ENCODE peak calls at places on chromosomes 6 and 20, in five cellular contexts. F, P, T, M and C are unnamed samples.

GRCh38 chr6:152566040-152566875 is 70.9 kb downstream of the SYNE1 start:
- DNase-seq in P (no peak), T (no peak), F (no peak), M (no peak), C (no peak)

GRCh38 chr6:44805239-44805849 is 417.8 kb downstream of the CDC5L start:
- DNase-seq in F (no peak), M (no peak), P (no peak), T (no peak), C (peak)

GRCh38 chr20:43457640-43458421 is at the start of gene SRSF6:
- DNase-seq in M (peak), T (peak), F (peak), P (peak), C (peak)

GRCh38 chr20:2652724-2653510 is 485 bp downstream of the NOP56 start:
- DNase-seq in T (peak), F (no peak), M (no peak), P (no peak), C (no peak)

GRCh38 chr6:31737315-31738047 is 1.2 kb upstream of the CLIC1 start:
- DNase-seq in P (no peak), F (peak), T (no peak), M (no peak), C (no peak)

GRCh38 chr6:161300823-161301222 is 27.0 kb upstream of the AGPAT4 start:
- DNase-seq in P (no peak), M (no peak), T (no peak), F (no peak), C (no peak)

GRCh38 chr6:113018351-113019151 is 671.4 kb downstream of the RFPL4B start:
- DNase-seq in M (peak), P (no peak), F (no peak), T (no peak), C (peak)

GRCh38 chr6:111800821-111801220 is 72.4 kb downstream of the FYN start:
- DNase-seq in T (no peak), P (no peak), M (no peak), F (no peak), C (peak)

GRCh38 chr6:31578461-31579118 is 3.2 kb downstream of the TNF start:
- DNase-seq in T (no peak), M (no peak), P (no peak), F (no peak), C (no peak)

GRCh38 chr20:41650221-41650948 is 32.2 kb upstream of the CHD6 start:
- DNase-seq in T (peak), F (no peak), P (peak), M (no peak), C (no peak)

GRCh38 chr6:150928882-150929281 is 63.4 kb downstream of the MTHFD1L start:
- DNase-seq in T (no peak), F (no peak), M (no peak), P (no peak), C (no peak)

GRCh38 chr6:26439552-26440125 is 665 bp upstream of the BTN3A3 start:
- DNase-seq in F (no peak), M (no peak), T (no peak), P (no peak), C (no peak)

GRCh38 chr6:169714178-169714577 is 10.1 kb downstream of the PHF10 start:
- DNase-seq in T (no peak), P (no peak), M (no peak), F (peak), C (no peak)

GRCh38 chr20:48538058-48538825 is 289.6 kb downstream of the PREX1 start:
- DNase-seq in P (peak), F (no peak), T (no peak), M (peak), C (peak)

GRCh38 chr6:13573669-13574110 is 711 bp upstream of the SIRT5 start:
- DNase-seq in F (peak), M (no peak), P (peak), T (peak), C (peak)

GRCh38 chr6:151372164-151372563 is 19.2 kb downstream of the ZBTB2 start:
- DNase-seq in F (no peak), M (no peak), P (no peak), T (no peak), C (no peak)